ENCODE peak calls at places on chromosome 12, in seven cellular contexts. X is Peyer's patch; Z is stimulated activated CD4-positive, alpha-beta T cell treated with anti-CD3 and anti-CD28 coated beads, Interleukin-4, amount 100 ng/mL, for 48 hours; U is activated naive CD4-positive, alpha-beta T cell treated with anti-CD3 and anti-CD28 coated beads, Interleukin-2, amount 10 ng/mL, durations not matched to agents 7 days and 5 days; M is occipital lobe; A is NCI-H524; D is activated T-cell treated with anti-CD3 and anti-CD28 coated beads, Interleukin-2, amount 50 U/mL, for 1 hour. G is an unnamed sample.

GRCh38 chr12:57031228-57031670 is 14.9 kb upstream of the TAC3 start:
- DNase-seq in X (no peak), Z (no peak), U (peak; percentile 37), M (no peak), A (peak; percentile 29), D (no peak), G (no peak)

GRCh38 chr12:843609-844008 is 91.2 kb downstream of the WNK1 start:
- DNase-seq in X (no peak), Z (no peak), U (no peak), M (no peak), A (no peak), D (no peak), G (no peak)

GRCh38 chr12:108854453-108855283 is 2.7 kb downstream of the SSH1 start:
- DNase-seq in X (no peak), Z (no peak), U (no peak), M (no peak), A (no peak), D (no peak), G (no peak)

GRCh38 chr12:92146865-92147264 is 1.2 kb upstream of the BTG1 start:
- DNase-seq in X (no peak), Z (no peak), U (no peak), M (no peak), A (no peak), D (no peak), G (no peak)

GRCh38 chr12:32183646-32184045 is 77.0 kb downstream of the BICD1 start:
- DNase-seq in X (no peak), Z (no peak), U (no peak), M (no peak), A (no peak), D (no peak), G (no peak)

GRCh38 chr12:114265036-114265435 is 140.9 kb downstream of the TBX5 start:
- DNase-seq in X (no peak), Z (no peak), U (no peak), M (no peak), A (no peak), D (no peak), G (no peak)

GRCh38 chr12:91367234-91367849 is 184.7 kb upstream of the DCN start:
- DNase-seq in X (no peak), Z (no peak), U (no peak), M (no peak), A (no peak), D (no peak), G (no peak)

GRCh38 chr12:90953956-90954421 is 987 bp downstream of the CCER1 start:
- DNase-seq in X (no peak), Z (peak; percentile 14), U (no peak), M (no peak), A (no peak), D (no peak), G (no peak)

GRCh38 chr12:49565956-49566265 is 2.0 kb downstream of the MCRS1 start:
- DNase-seq in X (no peak), Z (no peak), U (no peak), M (no peak), A (no peak), D (no peak), G (no peak)

GRCh38 chr12:31590730-31591307 is at the start of gene DENND5B:
- DNase-seq in X (peak; percentile 84), Z (peak; percentile 9), U (peak; percentile 34), M (peak; percentile 73), A (peak; percentile 29), D (peak; percentile 29), G (no peak)

GRCh38 chr12:59973515-59973914 is 377.7 kb downstream of the SLC16A7 start:
- DNase-seq in X (no peak), Z (no peak), U (no peak), M (no peak), A (no peak), D (no peak), G (no peak)

GRCh38 chr12:27190761-27191160 is 53.3 kb upstream of the STK38L start:
- DNase-seq in X (no peak), Z (no peak), U (no peak), M (no peak), A (no peak), D (no peak), G (no peak)

GRCh38 chr12:20450591-20450990 is 82.3 kb downstream of the PDE3A start:
- DNase-seq in X (no peak), Z (no peak), U (no peak), M (no peak), A (no peak), D (no peak), G (no peak)

GRCh38 chr12:52216107-52216506 is 16.9 kb upstream of the KRT7 start:
- DNase-seq in X (peak; percentile 11), Z (no peak), U (no peak), M (no peak), A (no peak), D (no peak), G (no peak)

GRCh38 chr12:57756406-57757341 is 1.8 kb downstream of the MARCHF9 start:
- DNase-seq in X (peak; percentile 69), Z (peak; percentile 65), U (peak; percentile 77), M (no peak), A (no peak), D (peak; percentile 74), G (peak; percentile 58)

GRCh38 chr12:119613319-119613936 is 19.9 kb downstream of the TMEM233 start:
- DNase-seq in X (no peak), Z (no peak), U (no peak), M (no peak), A (no peak), D (no peak), G (no peak)

GRCh38 chr12:22256076-22256475 is 78.4 kb downstream of the ST8SIA1 start:
- DNase-seq in X (no peak), Z (no peak), U (no peak), M (no peak), A (no peak), D (no peak), G (no peak)

GRCh38 chr12:22275847-22276246 is 58.7 kb downstream of the ST8SIA1 start:
- DNase-seq in X (peak; percentile 57), Z (no peak), U (no peak), M (peak; percentile 33), A (no peak), D (no peak), G (no peak)

GRCh38 chr12:55720071-55720564 is at the start of gene RDH5:
- DNase-seq in X (peak; percentile 85), Z (no peak), U (no peak), M (no peak), A (peak; percentile 90), D (no peak), G (no peak)

GRCh38 chr12:89384050-89384749 is 31.9 kb upstream of the DUSP6 start:
- DNase-seq in X (no peak), Z (no peak), U (no peak), M (peak; percentile 77), A (no peak), D (no peak), G (no peak)

GRCh38 chr12:81257952-81258551 is 180.2 kb downstream of the ACSS3 start:
- DNase-seq in X (no peak), Z (no peak), U (no peak), M (no peak), A (peak; percentile 13), D (no peak), G (no peak)

GRCh38 chr12:3250576-3250975 is 173.4 kb downstream of the TSPAN9 start:
- DNase-seq in X (no peak), Z (no peak), U (no peak), M (no peak), A (no peak), D (no peak), G (no peak)

GRCh38 chr12:108338915-108339657 is at the start of gene CMKLR1:
- DNase-seq in X (no peak), Z (no peak), U (no peak), M (no peak), A (no peak), D (no peak), G (no peak)

GRCh38 chr12:80504389-80505153 is 60.5 kb downstream of the PTPRQ start:
- DNase-seq in X (no peak), Z (no peak), U (no peak), M (no peak), A (no peak), D (no peak), G (no peak)

GRCh38 chr12:49093746-49094103 is 876 bp downstream of the DHH start:
- DNase-seq in X (no peak), Z (no peak), U (no peak), M (no peak), A (no peak), D (no peak), G (no peak)

G was measured in naive thymus-derived CD8-positive, alpha-beta T cell.